ENCODE peak calls at places on chromosomes 5 and 9, in four cellular contexts. O is HL-60, H is GM12878, Q is K562. J is an unnamed sample.

GRCh38 chr5:45262061-45262590 is 434.1 kb downstream of the HCN1 start:
- DNase-seq in O (no peak), H (no peak), Q (no peak), J (no peak)

GRCh38 chr9:5721279-5722087 is 92.6 kb downstream of the RIC1 start:
- DNase-seq in O (no peak), H (no peak), Q (no peak), J (no peak)

GRCh38 chr9:80648336-80648735 is 1041.0 kb downstream of the TLE1 start:
- DNase-seq in O (no peak), H (no peak), Q (no peak), J (no peak)

GRCh38 chr5:140338918-140339317 is 7.5 kb downstream of the HBEGF start:
- DNase-seq in O (no peak), H (no peak), Q (no peak), J (no peak)

GRCh38 chr5:128155793-128156192 is 72.2 kb downstream of the SLC12A2 start:
- DNase-seq in O (no peak), H (no peak), Q (no peak), J (no peak)

GRCh38 chr5:68317641-68318040 is 102.1 kb downstream of the PIK3R1 start:
- DNase-seq in O (no peak), H (no peak), Q (no peak), J (no peak)

GRCh38 chr9:14030350-14030823 is 283.6 kb downstream of the NFIB start:
- DNase-seq in O (no peak), H (no peak), Q (no peak), J (no peak)

GRCh38 chr9:83281306-83282255 is 218.6 kb upstream of the RASEF start:
- DNase-seq in O (peak; percentile 79), H (no peak), Q (no peak), J (no peak)

GRCh38 chr5:33230467-33231078 is 210.2 kb upstream of the TARS1 start:
- DNase-seq in O (no peak), H (no peak), Q (no peak), J (no peak)

GRCh38 chr5:139019880-139020279 is 144.7 kb upstream of the LRRTM2 start:
- DNase-seq in O (no peak), H (no peak), Q (no peak), J (no peak)

DNA sequence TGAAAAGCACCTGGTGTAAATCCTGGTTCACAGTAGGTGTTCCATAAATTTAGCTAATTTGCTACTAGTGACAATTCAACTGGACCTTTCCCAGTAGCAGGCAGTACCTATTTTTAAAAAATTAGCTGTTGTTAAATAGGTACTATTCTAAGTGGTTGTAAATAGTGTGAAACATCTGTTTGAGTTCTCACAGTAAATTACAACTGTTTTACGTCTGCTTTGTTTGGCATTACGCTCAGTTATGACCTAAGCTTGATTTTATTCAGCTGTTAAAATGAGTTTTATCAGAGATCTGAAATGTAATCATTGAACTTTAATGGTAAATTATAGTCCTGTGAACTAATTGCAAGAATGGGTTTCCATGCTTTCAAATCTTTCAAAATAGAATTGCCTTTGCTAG is 93.9 kb downstream of the GPBP1 start:
- DNase-seq in O (no peak), H (no peak), Q (no peak), J (no peak)
- TF ChIP-seq SPI1 in O (no peak), H (no peak), Q (no peak), J (no peak)

GRCh38 chr9:21265421-21266189 is 25.8 kb upstream of the IFNA14 start:
- DNase-seq in O (no peak), H (no peak), Q (no peak), J (no peak)
- TF ChIP-seq SPI1 in O (no peak), H (no peak), Q (no peak), J (no peak)

DNA sequence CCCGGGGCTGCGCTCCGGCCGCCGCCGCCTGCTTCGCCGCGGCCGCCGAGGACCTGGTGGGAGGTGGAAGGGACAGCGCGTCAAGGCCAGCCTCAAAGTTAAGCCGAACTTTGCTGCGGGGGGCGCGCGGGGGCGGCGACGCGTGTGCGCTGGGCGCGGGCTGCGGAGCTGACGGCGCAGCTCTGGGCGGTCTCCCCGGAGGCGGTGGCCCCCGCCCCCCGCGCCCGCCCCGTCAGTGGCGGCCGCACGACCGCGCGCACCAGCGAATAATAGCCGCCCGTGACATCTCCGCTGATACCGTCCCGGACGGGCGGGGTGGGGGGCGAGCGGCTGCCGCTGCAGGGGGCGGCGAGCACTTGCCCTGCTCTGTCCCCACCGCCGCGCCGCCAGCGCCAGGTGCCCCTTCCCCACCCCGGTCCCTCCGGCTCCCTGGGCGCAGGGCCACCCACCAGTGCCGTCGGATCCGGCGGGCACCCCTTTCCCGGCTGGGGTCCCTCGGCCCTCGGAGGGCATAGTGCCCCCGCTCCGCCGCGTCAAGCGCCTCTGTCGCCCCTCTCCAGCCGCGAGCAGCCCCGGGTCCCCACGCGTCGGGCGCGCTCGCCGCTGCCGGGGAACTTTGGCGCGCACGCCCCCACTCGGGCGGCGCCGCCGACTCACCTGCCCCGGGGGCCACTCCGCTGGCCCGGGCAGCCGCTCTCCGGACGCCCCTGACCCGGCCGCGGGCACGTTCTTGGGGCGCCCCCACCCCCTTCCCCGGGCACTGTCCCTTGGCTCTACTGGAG is 772 bp upstream of the FAM78A start:
- DNase-seq in O (peak; percentile 24), H (no peak), Q (peak; percentile 93), J (no peak)
- TF ChIP-seq SPI1 in O (no peak), H (no peak), Q (no peak), J (no peak)

GRCh38 chr5:92042237-92042636 is 659.1 kb upstream of the ARRDC3 start:
- DNase-seq in O (no peak), H (no peak), Q (no peak), J (no peak)
- TF ChIP-seq SPI1 in O (no peak), H (no peak), Q (no peak), J (no peak)

GRCh38 chr9:91483189-91483691 is 59.6 kb upstream of the NFIL3 start:
- DNase-seq in O (no peak), H (no peak), Q (no peak), J (no peak)
- TF ChIP-seq SPI1 in O (no peak), H (no peak), Q (no peak), J (no peak)